ENCODE peak calls at places on chromosome 21, in six cellular contexts. One of them, this sample, is unnamed.

GRCh38 chr21:38269567-38269917 is 12.8 kb downstream of the KCNJ15 start:
- DNase-seq in K562: no peak
- DNase-seq in A549: no peak
- DNase-seq in GM12878: peak
- DNase-seq in HepG2: no peak
- DNase-seq in SK-N-SH: no peak
- DNase-seq in this sample: no peak

GRCh38 chr21:31363720-31364119 is 19.7 kb upstream of the TIAM1 start:
- DNase-seq in K562: no peak
- DNase-seq in A549: no peak
- DNase-seq in GM12878: no peak
- DNase-seq in HepG2: no peak
- DNase-seq in SK-N-SH: no peak
- DNase-seq in this sample: no peak

GRCh38 chr21:27831177-27831576 is 864.3 kb upstream of the ADAMTS5 start:
- DNase-seq in K562: no peak
- DNase-seq in A549: no peak
- DNase-seq in GM12878: no peak
- DNase-seq in HepG2: no peak
- DNase-seq in SK-N-SH: no peak
- DNase-seq in this sample: no peak

GRCh38 chr21:36235058-36235582 is 78.5 kb downstream of the DOP1B start:
- DNase-seq in K562: no peak
- DNase-seq in A549: no peak
- DNase-seq in GM12878: no peak
- DNase-seq in HepG2: peak
- DNase-seq in SK-N-SH: no peak
- DNase-seq in this sample: no peak

GRCh38 chr21:32727478-32727727 is 410 bp downstream of the SYNJ1 start:
- DNase-seq in K562: no peak
- DNase-seq in A549: no peak
- DNase-seq in GM12878: no peak
- DNase-seq in HepG2: no peak
- DNase-seq in SK-N-SH: no peak
- DNase-seq in this sample: no peak

GRCh38 chr21:27246741-27247140 is 279.9 kb upstream of the ADAMTS5 start:
- DNase-seq in K562: no peak
- DNase-seq in A549: no peak
- DNase-seq in GM12878: no peak
- DNase-seq in HepG2: no peak
- DNase-seq in SK-N-SH: no peak
- DNase-seq in this sample: peak

GRCh38 chr21:32412998-32413504 is 545 bp downstream of the EVA1C start:
- DNase-seq in K562: no peak
- DNase-seq in A549: no peak
- DNase-seq in GM12878: no peak
- DNase-seq in HepG2: no peak
- DNase-seq in SK-N-SH: no peak
- DNase-seq in this sample: no peak

GRCh38 chr21:36022704-36023103 is 37.6 kb downstream of the SETD4 start:
- DNase-seq in K562: no peak
- DNase-seq in A549: no peak
- DNase-seq in GM12878: no peak
- DNase-seq in HepG2: no peak
- DNase-seq in SK-N-SH: no peak
- DNase-seq in this sample: peak

GRCh38 chr21:31780944-31781343 is 49.0 kb upstream of the SCAF4 start:
- DNase-seq in K562: no peak
- DNase-seq in A549: no peak
- DNase-seq in GM12878: no peak
- DNase-seq in HepG2: peak
- DNase-seq in SK-N-SH: no peak
- DNase-seq in this sample: no peak

GRCh38 chr21:24272527-24272938 is 1334.7 kb downstream of the MRPL39 start:
- DNase-seq in K562: peak
- DNase-seq in A549: no peak
- DNase-seq in GM12878: no peak
- DNase-seq in HepG2: no peak
- DNase-seq in SK-N-SH: no peak
- DNase-seq in this sample: no peak

GRCh38 chr21:14762734-14763694 is 216.9 kb upstream of the SAMSN1 start:
- DNase-seq in K562: peak
- DNase-seq in A549: no peak
- DNase-seq in GM12878: peak
- DNase-seq in HepG2: no peak
- DNase-seq in SK-N-SH: no peak
- DNase-seq in this sample: no peak

GRCh38 chr21:29504751-29505321 is 206.1 kb downstream of the BACH1 start:
- DNase-seq in K562: peak
- DNase-seq in A549: no peak
- DNase-seq in GM12878: no peak
- DNase-seq in HepG2: no peak
- DNase-seq in SK-N-SH: no peak
- DNase-seq in this sample: peak

GRCh38 chr21:35987475-35987874 is 72.9 kb downstream of the SETD4 start:
- DNase-seq in K562: no peak
- DNase-seq in A549: no peak
- DNase-seq in GM12878: no peak
- DNase-seq in HepG2: no peak
- DNase-seq in SK-N-SH: no peak
- DNase-seq in this sample: no peak

GRCh38 chr21:29538115-29538514 is 239.4 kb downstream of the BACH1 start:
- DNase-seq in K562: no peak
- DNase-seq in A549: no peak
- DNase-seq in GM12878: no peak
- DNase-seq in HepG2: no peak
- DNase-seq in SK-N-SH: no peak
- DNase-seq in this sample: peak

GRCh38 chr21:27581168-27581567 is 614.3 kb upstream of the ADAMTS5 start:
- DNase-seq in K562: no peak
- DNase-seq in A549: no peak
- DNase-seq in GM12878: no peak
- DNase-seq in HepG2: no peak
- DNase-seq in SK-N-SH: no peak
- DNase-seq in this sample: peak

GRCh38 chr21:30463713-30464112 is 16.5 kb downstream of the KRTAP19-1 start:
- DNase-seq in K562: no peak
- DNase-seq in A549: no peak
- DNase-seq in GM12878: no peak
- DNase-seq in HepG2: no peak
- DNase-seq in SK-N-SH: peak
- DNase-seq in this sample: no peak

GRCh38 chr21:34278451-34278850 is 85.4 kb upstream of the KCNE2 start:
- DNase-seq in K562: no peak
- DNase-seq in A549: no peak
- DNase-seq in GM12878: no peak
- DNase-seq in HepG2: no peak
- DNase-seq in SK-N-SH: no peak
- DNase-seq in this sample: no peak

GRCh38 chr21:34274001-34274400 is 89.8 kb upstream of the KCNE2 start:
- DNase-seq in K562: no peak
- DNase-seq in A549: no peak
- DNase-seq in GM12878: no peak
- DNase-seq in HepG2: no peak
- DNase-seq in SK-N-SH: no peak
- DNase-seq in this sample: peak

GRCh38 chr21:34279883-34280282 is 83.9 kb upstream of the KCNE2 start:
- DNase-seq in K562: no peak
- DNase-seq in A549: no peak
- DNase-seq in GM12878: no peak
- DNase-seq in HepG2: no peak
- DNase-seq in SK-N-SH: no peak
- DNase-seq in this sample: no peak

GRCh38 chr21:34279285-34279684 is 84.5 kb upstream of the KCNE2 start:
- DNase-seq in K562: no peak
- DNase-seq in A549: no peak
- DNase-seq in GM12878: no peak
- DNase-seq in HepG2: no peak
- DNase-seq in SK-N-SH: no peak
- DNase-seq in this sample: no peak

DNA sequence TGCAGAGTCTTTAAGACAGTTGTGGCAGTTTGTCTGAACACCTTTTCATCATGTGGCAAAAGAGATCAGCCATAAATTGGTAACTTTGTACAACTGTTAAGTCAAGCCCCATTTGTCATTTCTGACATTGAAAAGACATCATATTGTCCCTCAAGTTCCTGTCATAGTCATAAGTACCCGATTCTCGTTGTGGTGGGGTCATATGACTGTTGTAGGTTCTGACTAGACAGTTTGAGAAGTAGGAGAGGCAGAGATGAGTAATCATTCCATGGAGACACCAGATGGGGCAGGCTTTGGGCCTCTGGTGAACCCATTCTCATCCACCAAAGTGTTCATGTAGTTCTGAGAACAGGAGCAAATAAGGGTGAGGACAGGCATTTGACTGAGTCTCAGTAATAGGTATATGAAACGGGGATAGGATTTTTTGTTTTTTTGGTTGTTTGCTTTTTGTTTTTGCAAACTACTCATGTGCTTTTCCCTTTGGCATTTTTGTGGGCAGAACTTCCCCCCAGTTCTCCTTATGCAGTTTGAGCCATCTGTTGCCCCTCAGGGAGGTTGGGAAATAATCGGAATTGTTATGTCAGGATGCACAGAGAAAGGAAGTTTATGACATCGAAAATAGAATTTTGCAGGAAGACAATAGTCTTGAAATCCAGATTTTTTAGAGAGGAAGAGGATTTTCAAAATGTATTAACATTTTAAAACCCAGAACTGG is 86.9 kb upstream of the KCNE2 start:
- DNase-seq in K562: peak
- DNase-seq in A549: no peak
- DNase-seq in GM12878: peak
- DNase-seq in HepG2: no peak
- DNase-seq in SK-N-SH: no peak
- DNase-seq in this sample: no peak
- TF ChIP-seq SMC3 in K562: no peak
- TF ChIP-seq SMC3 in A549: no peak
- TF ChIP-seq SMC3 in GM12878: no peak
- TF ChIP-seq SMC3 in HepG2: no peak
- TF ChIP-seq SMC3 in SK-N-SH: no peak
- TF ChIP-seq SMC3 in this sample: no peak

GRCh38 chr21:46190491-46191131 is 6.4 kb upstream of the SPATC1L start:
- DNase-seq in K562: no peak
- DNase-seq in A549: no peak
- DNase-seq in GM12878: no peak
- DNase-seq in HepG2: no peak
- DNase-seq in SK-N-SH: no peak
- DNase-seq in this sample: no peak

GRCh38 chr21:46187814-46188213 is 3.6 kb upstream of the SPATC1L start:
- DNase-seq in K562: no peak
- DNase-seq in A549: no peak
- DNase-seq in GM12878: no peak
- DNase-seq in HepG2: no peak
- DNase-seq in SK-N-SH: no peak
- DNase-seq in this sample: no peak

GRCh38 chr21:46188226-46189212 is 4.3 kb upstream of the SPATC1L start:
- DNase-seq in K562: peak
- DNase-seq in A549: peak
- DNase-seq in GM12878: no peak
- DNase-seq in HepG2: peak
- DNase-seq in SK-N-SH: peak
- DNase-seq in this sample: peak

GRCh38 chr21:46189959-46190490 is 5.8 kb upstream of the SPATC1L start:
- DNase-seq in K562: no peak
- DNase-seq in A549: no peak
- DNase-seq in GM12878: no peak
- DNase-seq in HepG2: no peak
- DNase-seq in SK-N-SH: no peak
- DNase-seq in this sample: no peak

GRCh38 chr21:46189213-46189958 is 5.1 kb upstream of the SPATC1L start:
- DNase-seq in K562: peak
- DNase-seq in A549: no peak
- DNase-seq in GM12878: no peak
- DNase-seq in HepG2: no peak
- DNase-seq in SK-N-SH: peak
- DNase-seq in this sample: peak
- H3K27ac ChIP-seq in K562: peak
- H3K27ac ChIP-seq in A549: no peak
- H3K27ac ChIP-seq in GM12878: no peak
- H3K27ac ChIP-seq in HepG2: no peak
- H3K27ac ChIP-seq in SK-N-SH: peak
- H3K27ac ChIP-seq in this sample: no peak

DNA sequence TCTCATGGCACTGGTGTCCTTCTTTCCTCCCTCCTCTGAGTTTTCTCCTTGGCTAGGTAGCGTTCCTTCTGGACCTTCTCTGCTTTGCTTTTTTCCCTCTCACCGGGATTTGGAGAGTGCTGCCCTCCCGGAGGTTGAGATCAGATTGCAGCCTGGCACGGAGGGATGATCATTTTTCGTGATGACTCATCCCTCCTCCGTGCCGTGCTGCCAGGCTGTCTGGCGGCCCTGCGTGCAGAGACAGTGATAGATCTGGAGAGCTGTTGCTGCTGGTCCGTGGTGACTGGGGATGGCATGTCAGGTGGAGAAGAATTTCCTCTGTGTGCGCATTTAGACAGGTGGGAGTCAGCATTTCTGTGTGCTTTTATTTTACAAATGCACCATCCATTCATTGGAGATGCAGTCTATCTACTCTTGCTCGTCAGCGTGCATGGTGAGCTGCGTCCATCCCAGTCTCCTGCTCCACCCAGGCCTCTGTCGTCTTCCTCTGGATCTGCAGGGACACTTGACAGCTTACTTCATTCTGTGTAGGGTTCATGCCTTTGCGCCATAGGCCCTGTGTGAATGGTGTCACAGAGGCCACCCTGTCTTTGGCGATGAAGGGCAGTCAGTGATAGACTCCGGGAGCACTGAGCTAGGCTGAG is 104.4 kb downstream of the PCBP3 start:
- DNase-seq in K562: no peak
- DNase-seq in A549: peak
- DNase-seq in GM12878: no peak
- DNase-seq in HepG2: no peak
- DNase-seq in SK-N-SH: peak
- DNase-seq in this sample: peak
- TF ChIP-seq SMC3 in K562: no peak
- TF ChIP-seq SMC3 in A549: no peak
- TF ChIP-seq SMC3 in GM12878: no peak
- TF ChIP-seq SMC3 in HepG2: no peak
- TF ChIP-seq SMC3 in SK-N-SH: no peak
- TF ChIP-seq SMC3 in this sample: no peak

GRCh38 chr21:20999567-21000169 is 1.5 kb downstream of the NCAM2 start:
- DNase-seq in K562: peak
- DNase-seq in A549: no peak
- DNase-seq in GM12878: no peak
- DNase-seq in HepG2: peak
- DNase-seq in SK-N-SH: peak
- DNase-seq in this sample: peak
- H3K27ac ChIP-seq in K562: no peak
- H3K27ac ChIP-seq in A549: no peak
- H3K27ac ChIP-seq in GM12878: no peak
- H3K27ac ChIP-seq in HepG2: no peak
- H3K27ac ChIP-seq in SK-N-SH: no peak
- H3K27ac ChIP-seq in this sample: no peak